ENCODE peak calls at places on chromosomes 16 and 17, in five cellular contexts. One of them, this sample, is unnamed.

GRCh38 chr16:11557811-11558210 is 28.9 kb downstream of the LITAF start:
- DNase-seq in ELR: no peak
- DNase-seq in NCI-H2227 treated with DMSO at 0.1 percent for 48 hours: no peak
- DNase-seq in NCI-H2171 treated with DMSO at 0.1 percent for 48 hours: no peak
- DNase-seq in iPS-NIHi11: no peak
- DNase-seq in this sample: no peak

GRCh38 chr16:27315333-27316037 is 1.7 kb downstream of the IL4R start:
- DNase-seq in NCI-H2227 treated with DMSO at 0.1 percent for 48 hours: no peak
- DNase-seq in NCI-H2171 treated with DMSO at 0.1 percent for 48 hours: no peak
- DNase-seq in iPS-NIHi11: no peak
- DNase-seq in ELR: peak
- DNase-seq in this sample: no peak

GRCh38 chr17:21394265-21394664 is 18.1 kb downstream of the KCNJ12 start:
- DNase-seq in NCI-H2227 treated with DMSO at 0.1 percent for 48 hours: no peak
- DNase-seq in ELR: peak
- DNase-seq in iPS-NIHi11: no peak
- DNase-seq in NCI-H2171 treated with DMSO at 0.1 percent for 48 hours: no peak
- DNase-seq in this sample: no peak

GRCh38 chr17:8963665-8964258 is 1.7 kb downstream of the PIK3R5 start:
- DNase-seq in NCI-H2227 treated with DMSO at 0.1 percent for 48 hours: peak
- DNase-seq in iPS-NIHi11: no peak
- DNase-seq in NCI-H2171 treated with DMSO at 0.1 percent for 48 hours: no peak
- DNase-seq in ELR: no peak
- DNase-seq in this sample: no peak

GRCh38 chr16:59249049-59249448 is 514.9 kb upstream of the GOT2 start:
- DNase-seq in NCI-H2227 treated with DMSO at 0.1 percent for 48 hours: no peak
- DNase-seq in NCI-H2171 treated with DMSO at 0.1 percent for 48 hours: no peak
- DNase-seq in ELR: no peak
- DNase-seq in iPS-NIHi11: peak
- DNase-seq in this sample: no peak

GRCh38 chr17:39722965-39723848 is 7.1 kb downstream of the MIEN1 start:
- DNase-seq in NCI-H2171 treated with DMSO at 0.1 percent for 48 hours: no peak
- DNase-seq in ELR: peak
- DNase-seq in NCI-H2227 treated with DMSO at 0.1 percent for 48 hours: no peak
- DNase-seq in iPS-NIHi11: peak
- DNase-seq in this sample: no peak

GRCh38 chr16:75250089-75250808 is 1.2 kb downstream of the BCAR1 start:
- DNase-seq in NCI-H2227 treated with DMSO at 0.1 percent for 48 hours: no peak
- DNase-seq in iPS-NIHi11: peak
- DNase-seq in NCI-H2171 treated with DMSO at 0.1 percent for 48 hours: no peak
- DNase-seq in ELR: peak
- DNase-seq in this sample: no peak

GRCh38 chr17:80113033-80113484 is 11.7 kb downstream of the GAA start:
- DNase-seq in NCI-H2171 treated with DMSO at 0.1 percent for 48 hours: no peak
- DNase-seq in NCI-H2227 treated with DMSO at 0.1 percent for 48 hours: no peak
- DNase-seq in ELR: no peak
- DNase-seq in iPS-NIHi11: peak
- DNase-seq in this sample: no peak

GRCh38 chr16:84314373-84314772 is 19.7 kb downstream of the WFDC1 start:
- DNase-seq in NCI-H2227 treated with DMSO at 0.1 percent for 48 hours: peak
- DNase-seq in iPS-NIHi11: no peak
- DNase-seq in NCI-H2171 treated with DMSO at 0.1 percent for 48 hours: no peak
- DNase-seq in ELR: no peak
- DNase-seq in this sample: no peak

GRCh38 chr17:47741793-47742145 is 8.7 kb downstream of the TBX21 start:
- DNase-seq in ELR: peak
- DNase-seq in NCI-H2171 treated with DMSO at 0.1 percent for 48 hours: no peak
- DNase-seq in iPS-NIHi11: no peak
- DNase-seq in NCI-H2227 treated with DMSO at 0.1 percent for 48 hours: no peak
- DNase-seq in this sample: no peak

GRCh38 chr17:17781591-17782424 is 55.0 kb downstream of the SREBF1 start:
- DNase-seq in NCI-H2227 treated with DMSO at 0.1 percent for 48 hours: peak
- DNase-seq in ELR: peak
- DNase-seq in iPS-NIHi11: peak
- DNase-seq in NCI-H2171 treated with DMSO at 0.1 percent for 48 hours: peak
- DNase-seq in this sample: peak

GRCh38 chr16:64659863-64660262 is 462.0 kb downstream of the CDH11 start:
- DNase-seq in NCI-H2227 treated with DMSO at 0.1 percent for 48 hours: no peak
- DNase-seq in ELR: no peak
- DNase-seq in iPS-NIHi11: no peak
- DNase-seq in NCI-H2171 treated with DMSO at 0.1 percent for 48 hours: no peak
- DNase-seq in this sample: no peak

GRCh38 chr16:48110982-48111381 is 44.8 kb downstream of the ABCC12 start:
- DNase-seq in ELR: no peak
- DNase-seq in NCI-H2171 treated with DMSO at 0.1 percent for 48 hours: no peak
- DNase-seq in iPS-NIHi11: no peak
- DNase-seq in NCI-H2227 treated with DMSO at 0.1 percent for 48 hours: no peak
- DNase-seq in this sample: no peak

GRCh38 chr16:66447491-66447890 is 20.4 kb downstream of the BEAN1 start:
- DNase-seq in NCI-H2227 treated with DMSO at 0.1 percent for 48 hours: no peak
- DNase-seq in NCI-H2171 treated with DMSO at 0.1 percent for 48 hours: no peak
- DNase-seq in iPS-NIHi11: no peak
- DNase-seq in ELR: no peak
- DNase-seq in this sample: no peak

GRCh38 chr16:87780385-87780989 is 14.7 kb upstream of the KLHDC4 start:
- DNase-seq in NCI-H2171 treated with DMSO at 0.1 percent for 48 hours: no peak
- DNase-seq in ELR: peak
- DNase-seq in NCI-H2227 treated with DMSO at 0.1 percent for 48 hours: no peak
- DNase-seq in iPS-NIHi11: no peak
- DNase-seq in this sample: no peak

GRCh38 chr17:75244133-75244866 is 17.1 kb downstream of the GGA3 start:
- DNase-seq in NCI-H2227 treated with DMSO at 0.1 percent for 48 hours: no peak
- DNase-seq in ELR: no peak
- DNase-seq in iPS-NIHi11: no peak
- DNase-seq in NCI-H2171 treated with DMSO at 0.1 percent for 48 hours: no peak
- DNase-seq in this sample: no peak

GRCh38 chr16:30024451-30024850 is 1.5 kb downstream of the C16orf92 start:
- DNase-seq in ELR: no peak
- DNase-seq in iPS-NIHi11: no peak
- DNase-seq in NCI-H2171 treated with DMSO at 0.1 percent for 48 hours: no peak
- DNase-seq in NCI-H2227 treated with DMSO at 0.1 percent for 48 hours: no peak
- DNase-seq in this sample: no peak

GRCh38 chr16:1309888-1310831 is 724 bp downstream of the UBE2I start:
- DNase-seq in ELR: peak
- DNase-seq in NCI-H2171 treated with DMSO at 0.1 percent for 48 hours: no peak
- DNase-seq in NCI-H2227 treated with DMSO at 0.1 percent for 48 hours: no peak
- DNase-seq in iPS-NIHi11: no peak
- DNase-seq in this sample: no peak

GRCh38 chr16:14489460-14489859 is 140.6 kb downstream of the PARN start:
- DNase-seq in NCI-H2227 treated with DMSO at 0.1 percent for 48 hours: peak
- DNase-seq in iPS-NIHi11: peak
- DNase-seq in ELR: peak
- DNase-seq in NCI-H2171 treated with DMSO at 0.1 percent for 48 hours: peak
- DNase-seq in this sample: peak

GRCh38 chr17:66724581-66725341 is 110.2 kb upstream of the CACNG5 start:
- DNase-seq in ELR: no peak
- DNase-seq in iPS-NIHi11: peak
- DNase-seq in NCI-H2171 treated with DMSO at 0.1 percent for 48 hours: no peak
- DNase-seq in NCI-H2227 treated with DMSO at 0.1 percent for 48 hours: peak
- DNase-seq in this sample: no peak

GRCh38 chr17:76579281-76579680 is 6.4 kb downstream of the ST6GALNAC2 start:
- DNase-seq in iPS-NIHi11: no peak
- DNase-seq in NCI-H2227 treated with DMSO at 0.1 percent for 48 hours: no peak
- DNase-seq in NCI-H2171 treated with DMSO at 0.1 percent for 48 hours: no peak
- DNase-seq in ELR: no peak
- DNase-seq in this sample: no peak

GRCh38 chr17:33968350-33969044 is 286.6 kb upstream of the CCL2 start:
- DNase-seq in ELR: no peak
- DNase-seq in NCI-H2227 treated with DMSO at 0.1 percent for 48 hours: peak
- DNase-seq in NCI-H2171 treated with DMSO at 0.1 percent for 48 hours: peak
- DNase-seq in iPS-NIHi11: no peak
- DNase-seq in this sample: peak

GRCh38 chr16:65875362-65876199 is 490.9 kb upstream of the CDH5 start:
- DNase-seq in ELR: no peak
- DNase-seq in NCI-H2227 treated with DMSO at 0.1 percent for 48 hours: no peak
- DNase-seq in iPS-NIHi11: no peak
- DNase-seq in NCI-H2171 treated with DMSO at 0.1 percent for 48 hours: no peak
- DNase-seq in this sample: no peak

GRCh38 chr17:44820631-44821196 is 9.4 kb downstream of the GJC1 start:
- DNase-seq in NCI-H2171 treated with DMSO at 0.1 percent for 48 hours: peak
- DNase-seq in NCI-H2227 treated with DMSO at 0.1 percent for 48 hours: peak
- DNase-seq in ELR: peak
- DNase-seq in iPS-NIHi11: no peak
- DNase-seq in this sample: peak

GRCh38 chr16:86854058-86854621 is 275.8 kb downstream of the FOXL1 start:
- DNase-seq in NCI-H2227 treated with DMSO at 0.1 percent for 48 hours: no peak
- DNase-seq in NCI-H2171 treated with DMSO at 0.1 percent for 48 hours: no peak
- DNase-seq in ELR: peak
- DNase-seq in iPS-NIHi11: no peak
- DNase-seq in this sample: no peak

GRCh38 chr17:82973456-82974135 is 105.8 kb upstream of the METRNL start:
- DNase-seq in NCI-H2227 treated with DMSO at 0.1 percent for 48 hours: no peak
- DNase-seq in NCI-H2171 treated with DMSO at 0.1 percent for 48 hours: no peak
- DNase-seq in ELR: no peak
- DNase-seq in iPS-NIHi11: peak
- DNase-seq in this sample: no peak

GRCh38 chr16:28524544-28525179 is 14.1 kb downstream of the NUPR1 start:
- DNase-seq in NCI-H2171 treated with DMSO at 0.1 percent for 48 hours: no peak
- DNase-seq in NCI-H2227 treated with DMSO at 0.1 percent for 48 hours: no peak
- DNase-seq in iPS-NIHi11: no peak
- DNase-seq in ELR: no peak
- DNase-seq in this sample: no peak

GRCh38 chr16:11265124-11265523 is 4.0 kb downstream of the TNP2 start:
- DNase-seq in ELR: no peak
- DNase-seq in iPS-NIHi11: no peak
- DNase-seq in NCI-H2227 treated with DMSO at 0.1 percent for 48 hours: no peak
- DNase-seq in NCI-H2171 treated with DMSO at 0.1 percent for 48 hours: no peak
- DNase-seq in this sample: no peak

GRCh38 chr16:12553191-12553590 is 250.5 kb downstream of the CPPED1 start:
- DNase-seq in ELR: no peak
- DNase-seq in NCI-H2227 treated with DMSO at 0.1 percent for 48 hours: no peak
- DNase-seq in NCI-H2171 treated with DMSO at 0.1 percent for 48 hours: no peak
- DNase-seq in iPS-NIHi11: no peak
- DNase-seq in this sample: no peak

GRCh38 chr16:68445458-68445857 is 2.9 kb downstream of the SMPD3 start:
- DNase-seq in NCI-H2227 treated with DMSO at 0.1 percent for 48 hours: peak
- DNase-seq in ELR: peak
- DNase-seq in iPS-NIHi11: peak
- DNase-seq in NCI-H2171 treated with DMSO at 0.1 percent for 48 hours: peak
- DNase-seq in this sample: peak

GRCh38 chr16:30369091-30369937 is 980 bp downstream of the TBC1D10B start:
- DNase-seq in NCI-H2171 treated with DMSO at 0.1 percent for 48 hours: no peak
- DNase-seq in NCI-H2227 treated with DMSO at 0.1 percent for 48 hours: no peak
- DNase-seq in iPS-NIHi11: peak
- DNase-seq in ELR: peak
- DNase-seq in this sample: no peak

GRCh38 chr17:2181206-2181983 is 122.2 kb downstream of the SMG6 start:
- DNase-seq in NCI-H2227 treated with DMSO at 0.1 percent for 48 hours: no peak
- DNase-seq in ELR: peak
- DNase-seq in iPS-NIHi11: no peak
- DNase-seq in NCI-H2171 treated with DMSO at 0.1 percent for 48 hours: no peak
- DNase-seq in this sample: no peak

GRCh38 chr17:32503251-32504165 is 16.7 kb downstream of the CDK5R1 start:
- DNase-seq in ELR: peak
- DNase-seq in NCI-H2227 treated with DMSO at 0.1 percent for 48 hours: no peak
- DNase-seq in NCI-H2171 treated with DMSO at 0.1 percent for 48 hours: no peak
- DNase-seq in iPS-NIHi11: no peak
- DNase-seq in this sample: no peak

GRCh38 chr16:30570621-30571443 is 682 bp downstream of the ZNF688 start:
- DNase-seq in ELR: peak
- DNase-seq in iPS-NIHi11: peak
- DNase-seq in NCI-H2171 treated with DMSO at 0.1 percent for 48 hours: peak
- DNase-seq in NCI-H2227 treated with DMSO at 0.1 percent for 48 hours: no peak
- DNase-seq in this sample: no peak

GRCh38 chr16:50814541-50814940 is 72.7 kb downstream of the CYLD start:
- DNase-seq in NCI-H2171 treated with DMSO at 0.1 percent for 48 hours: peak
- DNase-seq in iPS-NIHi11: no peak
- DNase-seq in NCI-H2227 treated with DMSO at 0.1 percent for 48 hours: no peak
- DNase-seq in ELR: no peak
- DNase-seq in this sample: no peak

This sample was measured in DMS 273 treated with DMSO at 0.1 percent for 48 hours.